ENCODE peak calls at places on chromosomes 1 and 21, in seven cellular contexts. Q is testis, H is IMR-90, N is prostate gland, E is sigmoid colon, T is stomach, W is heart left ventricle. P is an unnamed sample.

GRCh38 chr1:230823835-230824485 is 44.4 kb downstream of the C1orf198 start:
- DNase-seq in Q (no peak), H (no peak), N (no peak), E (no peak), T (peak; percentile 64), W (no peak), P (no peak)

GRCh38 chr1:167301355-167301754 is 80.7 kb downstream of the POU2F1 start:
- DNase-seq in Q (no peak), H (no peak), N (no peak), E (no peak), T (no peak), W (no peak), P (no peak)

GRCh38 chr1:190754769-190755168 is 277.1 kb upstream of the BRINP3 start:
- DNase-seq in Q (no peak), H (peak; percentile 85), N (no peak), E (no peak), T (no peak), W (no peak), P (no peak)

GRCh38 chr1:31418626-31419025 is 5.6 kb downstream of the SERINC2 start:
- DNase-seq in Q (no peak), H (no peak), N (no peak), E (no peak), T (no peak), W (no peak), P (no peak)

GRCh38 chr1:61142726-61143500 is 60.6 kb downstream of the NFIA start:
- DNase-seq in Q (no peak), H (no peak), N (peak; percentile 69), E (no peak), T (no peak), W (no peak), P (peak; percentile 26)

GRCh38 chr1:3736131-3736561 is 16.1 kb upstream of the CCDC27 start:
- DNase-seq in Q (no peak), H (no peak), N (no peak), E (no peak), T (no peak), W (no peak), P (no peak)

GRCh38 chr1:2555634-2556276 is 416 bp upstream of the TNFRSF14 start:
- DNase-seq in Q (peak; percentile 86), H (no peak), N (peak; percentile 65), E (peak; percentile 98), T (peak; percentile 82), W (peak; percentile 85), P (peak; percentile 83)

GRCh38 chr1:32390904-32391480 is 3.2 kb downstream of the BSDC1 start:
- DNase-seq in Q (peak; percentile 36), H (no peak), N (no peak), E (no peak), T (no peak), W (no peak), P (no peak)

GRCh38 chr1:221315330-221315729 is 426.6 kb downstream of the DUSP10 start:
- DNase-seq in Q (no peak), H (peak; percentile 81), N (no peak), E (no peak), T (no peak), W (peak; percentile 10), P (no peak)

GRCh38 chr1:112247971-112248370 is 148.0 kb upstream of the CTTNBP2NL start:
- DNase-seq in Q (peak; percentile 57), H (no peak), N (no peak), E (peak; percentile 78), T (no peak), W (peak; percentile 41), P (peak; percentile 41)

GRCh38 chr1:208083016-208083714 is 161.0 kb downstream of the PLXNA2 start:
- DNase-seq in Q (no peak), H (no peak), N (no peak), E (no peak), T (no peak), W (peak; percentile 27), P (no peak)

GRCh38 chr1:43854473-43854872 is 79.1 kb upstream of the ARTN start:
- DNase-seq in Q (no peak), H (no peak), N (no peak), E (no peak), T (no peak), W (no peak), P (no peak)

GRCh38 chr1:206975313-206975712 is 5.1 kb upstream of the FCAMR start:
- DNase-seq in Q (no peak), H (no peak), N (no peak), E (no peak), T (no peak), W (no peak), P (no peak)

GRCh38 chr1:228197555-228198147 is 10.2 kb upstream of the OBSCN start:
- DNase-seq in Q (no peak), H (no peak), N (no peak), E (peak; percentile 19), T (no peak), W (peak; percentile 46), P (no peak)

GRCh38 chr1:3349161-3349967 is 105.1 kb upstream of the ARHGEF16 start:
- DNase-seq in Q (peak; percentile 77), H (no peak), N (no peak), E (no peak), T (peak; percentile 77), W (peak; percentile 82), P (no peak)

GRCh38 chr1:67489643-67490042 is 59.4 kb upstream of the SERBP1 start:
- DNase-seq in Q (no peak), H (peak; percentile 15), N (peak; percentile 18), E (no peak), T (no peak), W (no peak), P (no peak)

GRCh38 chr21:45575304-45575992 is 33.2 kb upstream of the SLC19A1 start:
- DNase-seq in Q (no peak), H (no peak), N (no peak), E (peak; percentile 54), T (no peak), W (no peak), P (no peak)

GRCh38 chr1:88648706-88649105 is 35.4 kb upstream of the PKN2 start:
- DNase-seq in Q (no peak), H (no peak), N (no peak), E (no peak), T (no peak), W (no peak), P (no peak)

GRCh38 chr1:219020386-219020785 is 153.3 kb upstream of the LYPLAL1 start:
- DNase-seq in Q (no peak), H (no peak), N (no peak), E (no peak), T (no peak), W (no peak), P (no peak)

GRCh38 chr1:23422313-23422877 is 2.2 kb downstream of the TCEA3 start:
- DNase-seq in Q (peak; percentile 72), H (peak; percentile 82), N (peak; percentile 68), E (peak; percentile 90), T (peak; percentile 76), W (peak; percentile 82), P (peak; percentile 83)

GRCh38 chr1:23423415-23424170 is 955 bp downstream of the TCEA3 start:
- DNase-seq in Q (no peak), H (no peak), N (peak; percentile 53), E (no peak), T (peak; percentile 81), W (peak; percentile 48), P (peak; percentile 74)

GRCh38 chr1:23426828-23427227 is 2.3 kb upstream of the TCEA3 start:
- DNase-seq in Q (no peak), H (no peak), N (no peak), E (no peak), T (no peak), W (no peak), P (no peak)

GRCh38 chr1:23422955-23423354 is 1.6 kb downstream of the TCEA3 start:
- DNase-seq in Q (no peak), H (no peak), N (no peak), E (no peak), T (no peak), W (no peak), P (no peak)

DNA sequence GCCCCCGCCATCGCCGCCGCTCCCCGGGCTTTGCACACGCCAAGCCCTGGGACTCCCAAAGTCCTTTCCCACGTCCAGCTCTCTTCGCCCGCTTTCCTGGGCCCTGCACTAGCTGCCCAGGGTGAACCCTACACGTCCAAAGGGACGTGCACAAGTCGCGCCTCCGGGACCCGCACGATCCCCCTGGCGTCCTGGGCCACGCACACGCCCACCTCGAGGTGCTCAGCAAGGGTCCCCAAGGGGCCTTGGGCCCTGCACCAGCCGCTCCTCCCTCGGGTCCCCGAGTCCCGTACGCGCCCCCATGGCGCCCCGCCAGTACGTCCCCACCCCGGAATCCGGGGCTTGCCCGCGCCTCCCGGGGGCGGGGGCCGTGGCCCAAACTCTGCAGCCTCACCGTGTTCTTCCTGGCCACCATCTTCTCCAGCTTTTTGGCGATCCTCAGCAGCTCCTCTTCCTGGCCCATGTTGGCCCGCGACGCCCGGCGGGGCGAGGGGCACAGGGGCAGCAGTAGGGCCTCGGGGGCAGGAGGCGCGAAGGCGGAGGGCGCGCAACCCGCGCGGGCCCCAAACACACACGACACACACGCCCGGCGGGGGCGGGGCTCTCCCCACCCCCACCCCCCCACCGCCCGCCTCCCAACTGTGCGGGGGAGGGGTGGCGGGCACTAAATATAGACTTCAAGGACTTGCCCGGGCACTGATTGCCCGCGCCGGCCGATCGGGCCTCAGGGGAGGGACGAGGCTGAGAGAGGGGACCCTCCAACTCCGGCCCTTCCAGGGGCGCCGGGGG is at the start of gene TCEA3:
- DNase-seq in Q (peak; percentile 55), H (no peak), N (peak; percentile 64), E (peak; percentile 85), T (peak; percentile 75), W (peak; percentile 63), P (peak; percentile 62)
- TF ChIP-seq POLR2A in Q (no peak), H (no peak), N (peak; percentile 6), E (no peak), T (no peak), W (no peak), P (no peak)

GRCh38 chr1:40769815-40770214 is 13.8 kb upstream of the KCNQ4 start:
- DNase-seq in Q (no peak), H (no peak), N (no peak), E (peak; percentile 58), T (no peak), W (no peak), P (no peak)
- H3K27ac ChIP-seq in Q (no peak overlapping the region), H (no peak overlapping the region), N (no peak overlapping the region), E (no peak overlapping the region), T (no peak overlapping the region), W (peak overlapping the region; percentile 46), P (no peak overlapping the region)

GRCh38 chr1:234603221-234604204 is 6.5 kb downstream of the IRF2BP2 start:
- DNase-seq in Q (no peak), H (peak; percentile 77), N (no peak), E (no peak), T (no peak), W (no peak), P (no peak)
- TF ChIP-seq POLR2A in Q (no peak), H (peak; percentile 64), N (peak; percentile 11), E (no peak), T (no peak), W (no peak), P (no peak)

DNA sequence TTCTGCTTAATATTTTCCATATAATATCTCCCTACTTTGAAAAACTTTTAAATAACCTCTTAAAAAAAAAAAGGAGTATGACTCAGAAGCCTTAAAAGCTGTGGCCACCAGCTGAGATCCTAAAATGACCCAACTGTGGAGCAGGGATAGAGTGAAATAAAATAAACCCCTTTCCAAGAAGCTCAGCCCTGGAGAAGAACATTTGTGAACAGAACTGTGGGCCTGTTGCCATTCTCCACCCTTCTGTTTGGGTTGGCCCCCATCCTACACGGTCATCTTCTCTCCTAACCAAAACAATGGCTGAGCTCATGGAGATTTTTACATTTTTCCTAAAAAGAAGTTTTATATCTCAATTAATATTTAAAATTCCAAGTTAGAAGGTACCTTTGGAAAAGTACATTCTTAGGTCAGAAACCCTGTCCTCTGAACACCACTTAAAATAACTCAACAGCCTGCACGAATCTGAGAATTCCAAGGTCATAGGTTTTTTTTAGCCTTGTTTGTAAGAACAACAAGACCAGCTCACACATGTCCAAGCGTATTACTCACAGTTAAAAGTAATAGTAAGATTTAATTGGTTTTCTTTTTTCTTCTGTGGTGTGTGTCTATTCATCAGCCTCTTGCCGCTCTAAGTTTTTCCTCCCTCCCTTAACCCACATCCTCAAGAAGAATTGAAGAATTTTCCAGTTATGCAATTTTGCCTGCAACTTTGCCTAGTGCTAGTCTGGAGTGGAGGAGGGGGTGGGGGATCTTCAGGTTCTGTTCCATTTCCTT is 107.7 kb upstream of the ERRFI1 start:
- DNase-seq in Q (peak; percentile 81), H (peak; percentile 93), N (peak; percentile 58), E (peak; percentile 95), T (peak; percentile 41), W (peak; percentile 79), P (peak; percentile 86)
- H3K27ac ChIP-seq in Q (peak overlapping the region; percentile 58), H (peak overlapping the region; percentile 73), N (peak overlapping the region; percentile 67), E (peak overlapping the region; percentile 90), T (peak overlapping the region; percentile 85), W (peak overlapping the region; percentile 62), P (no peak overlapping the region)